ENCODE peak calls at places on chromosomes 5 and 9, in six cellular contexts. L is GM13976; B is cardiac muscle cell; D is AG09319; Z is CD8-positive, alpha-beta T cell; C is progenitor cell of endocrine pancreas. E is an unnamed sample.

GRCh38 chr5:177389368-177390169 is 5.3 kb downstream of the SLC34A1 start:
- DNase-seq in L (peak; percentile 71), B (peak; percentile 67), D (no peak), Z (peak; percentile 49), C (no peak), E (peak; percentile 90)

GRCh38 chr9:3479516-3480352 is 46.1 kb downstream of the RFX3 start:
- DNase-seq in L (no peak), B (no peak), D (no peak), Z (no peak), C (no peak), E (peak; percentile 79)

GRCh38 chr5:154071799-154072781 is 33.3 kb downstream of the MFAP3 start:
- DNase-seq in L (peak; percentile 77), B (peak; percentile 82), D (no peak), Z (peak; percentile 86), C (peak; percentile 77), E (peak; percentile 85)

GRCh38 chr9:89601856-89602562 is 2.8 kb upstream of the GADD45G start:
- DNase-seq in L (no peak), B (no peak), D (no peak), Z (no peak), C (no peak), E (no peak)

GRCh38 chr5:168653611-168654010 is 74.4 kb upstream of the PANK3 start:
- DNase-seq in L (no peak), B (no peak), D (no peak), Z (no peak), C (no peak), E (no peak)

GRCh38 chr9:128903871-128904371 is 16.9 kb upstream of the PHYHD1 start:
- DNase-seq in L (no peak), B (no peak), D (no peak), Z (no peak), C (no peak), E (no peak)

GRCh38 chr9:8486095-8486494 is 686.5 kb upstream of the DMAC1 start:
- DNase-seq in L (no peak), B (peak; percentile 58), D (no peak), Z (no peak), C (no peak), E (no peak)

GRCh38 chr5:9799601-9800000 is 169.4 kb upstream of the TAS2R1 start:
- DNase-seq in L (no peak), B (peak; percentile 35), D (no peak), Z (no peak), C (no peak), E (no peak)

GRCh38 chr5:17192191-17192590 is 25.2 kb upstream of the BASP1 start:
- DNase-seq in L (no peak), B (peak; percentile 33), D (no peak), Z (no peak), C (no peak), E (no peak)

GRCh38 chr9:121815556-121816448 is 164.4 kb downstream of the DAB2IP start:
- DNase-seq in L (no peak), B (no peak), D (no peak), Z (no peak), C (no peak), E (no peak)

GRCh38 chr5:54959673-54960418 is 25.5 kb downstream of the ESM1 start:
- DNase-seq in L (no peak), B (peak; percentile 19), D (no peak), Z (peak; percentile 12), C (no peak), E (peak; percentile 25)

GRCh38 chr9:28821240-28821639 is 1248.0 kb upstream of the C9orf72 start:
- DNase-seq in L (no peak), B (no peak), D (no peak), Z (no peak), C (no peak), E (no peak)

GRCh38 chr5:172834570-172835245 is 657 bp downstream of the ERGIC1 start:
- DNase-seq in L (no peak), B (peak; percentile 34), D (no peak), Z (no peak), C (peak; percentile 20), E (no peak)

GRCh38 chr9:71487046-71487445 is 281.3 kb downstream of the CEMIP2 start:
- DNase-seq in L (no peak), B (peak; percentile 4), D (peak; percentile 30), Z (no peak), C (no peak), E (no peak)

GRCh38 chr9:78319197-78320029 is 22.5 kb downstream of the PSAT1 start:
- DNase-seq in L (no peak), B (peak; percentile 30), D (no peak), Z (no peak), C (no peak), E (no peak)

GRCh38 chr5:66001952-66002351 is 75.6 kb downstream of the ERBIN start:
- DNase-seq in L (no peak), B (no peak), D (no peak), Z (no peak), C (no peak), E (no peak)

GRCh38 chr5:134019636-134020035 is 14.9 kb upstream of the VDAC1 start:
- DNase-seq in L (no peak), B (no peak), D (no peak), Z (no peak), C (no peak), E (no peak)

GRCh38 chr5:132766020-132766805 is 10.8 kb downstream of the SEPTIN8 start:
- DNase-seq in L (no peak), B (no peak), D (no peak), Z (no peak), C (no peak), E (no peak)

GRCh38 chr5:61139094-61139873 is 23.0 kb downstream of the SMIM15 start:
- DNase-seq in L (no peak), B (peak; percentile 7), D (no peak), Z (no peak), C (no peak), E (no peak)

GRCh38 chr5:1180841-1181271 is 20.5 kb upstream of the SLC6A19 start:
- DNase-seq in L (no peak), B (no peak), D (no peak), Z (no peak), C (no peak), E (no peak)

GRCh38 chr5:37197340-37198050 is 51.7 kb downstream of the CPLANE1 start:
- DNase-seq in L (peak; percentile 49), B (peak; percentile 34), D (no peak), Z (peak; percentile 22), C (no peak), E (peak; percentile 56)

DNA sequence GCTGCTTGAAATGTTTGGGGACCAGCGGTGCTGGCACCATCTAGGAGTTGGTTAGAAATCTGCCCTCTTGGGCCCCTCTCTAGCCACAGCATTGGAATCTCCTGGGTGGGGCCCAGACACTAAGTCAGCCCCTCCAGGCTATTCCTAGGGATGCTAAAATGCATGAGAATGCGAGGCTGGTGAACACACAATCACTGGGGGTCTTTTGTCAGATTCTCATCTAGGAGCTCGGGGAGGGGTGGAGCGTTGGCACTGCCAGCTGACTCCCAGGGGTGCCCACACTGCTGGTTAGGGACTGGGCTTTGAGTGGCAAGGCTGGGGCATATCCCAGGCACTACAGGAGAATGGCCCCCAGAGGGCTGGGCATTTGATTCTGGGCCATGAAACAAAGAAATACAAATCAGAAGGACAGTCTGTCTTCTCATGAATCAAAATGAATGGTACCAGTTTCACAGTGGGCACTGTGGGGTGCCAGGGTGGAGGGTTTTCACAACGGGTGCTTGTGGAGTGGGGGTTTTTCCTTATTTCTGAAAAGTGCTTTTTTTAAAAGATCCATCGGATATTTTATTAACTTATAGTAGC is 127.8 kb upstream of the RAPGEF1 start:
- DNase-seq in L (no peak), B (no peak), D (no peak), Z (no peak), C (no peak), E (no peak)
- TF ChIP-seq CTCF in L (no peak), B (no peak), D (no peak), Z (no peak), C (no peak), E (no peak)

GRCh38 chr5:179536676-179537075 is 13.7 kb upstream of the RUFY1 start:
- DNase-seq in L (no peak), B (no peak), D (no peak), Z (no peak), C (no peak), E (no peak)

GRCh38 chr5:179530069-179530998 is 20.0 kb upstream of the RUFY1 start:
- DNase-seq in L (peak; percentile 86), B (peak; percentile 67), D (no peak), Z (peak; percentile 76), C (peak; percentile 64), E (peak; percentile 62)

GRCh38 chr5:179533907-179534306 is 16.4 kb upstream of the RUFY1 start:
- DNase-seq in L (peak; percentile 59), B (no peak), D (no peak), Z (no peak), C (no peak), E (peak; percentile 47)

GRCh38 chr5:179534431-179534830 is 15.9 kb upstream of the RUFY1 start:
- DNase-seq in L (peak; percentile 64), B (no peak), D (no peak), Z (no peak), C (no peak), E (no peak)

GRCh38 chr5:179533024-179533423 is 17.3 kb upstream of the RUFY1 start:
- DNase-seq in L (no peak), B (no peak), D (no peak), Z (no peak), C (no peak), E (no peak)
- TF ChIP-seq CTCF in L (no peak), B (no peak), D (no peak), Z (no peak), C (peak; percentile 29), E (no peak)

DNA sequence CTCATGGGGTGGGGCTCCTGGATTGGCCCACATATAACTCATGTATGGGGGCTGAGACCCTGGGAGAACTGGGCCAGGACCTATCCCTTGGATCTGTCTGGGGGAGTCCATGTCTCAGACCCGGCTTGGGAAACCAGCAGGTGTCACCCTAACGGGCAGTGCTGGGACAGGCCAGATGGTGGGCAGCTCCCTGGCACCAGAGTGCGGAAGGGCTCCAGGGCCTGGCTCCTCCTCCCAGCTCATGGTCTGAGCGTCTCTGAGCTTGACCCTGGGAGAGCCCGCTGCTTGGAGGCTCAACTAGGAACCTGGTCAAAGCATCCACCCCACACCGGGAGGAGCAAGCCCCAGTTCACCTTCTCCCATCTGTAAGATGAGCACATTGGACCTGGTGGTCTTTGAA is 15.5 kb upstream of the NCS1 start:
- DNase-seq in L (no peak), B (no peak), D (no peak), Z (no peak), C (no peak), E (no peak)
- TF ChIP-seq CTCF in L (no peak), B (no peak), D (peak; percentile 31), Z (no peak), C (no peak), E (no peak)

GRCh38 chr5:104412649-104413240 is 850.2 kb upstream of the NUDT12 start:
- DNase-seq in L (peak; percentile 9), B (peak; percentile 58), D (no peak), Z (no peak), C (no peak), E (peak; percentile 69)
- TF ChIP-seq CTCF in L (peak; percentile 55), B (peak; percentile 68), D (peak; percentile 41), Z (no peak), C (peak; percentile 59), E (peak; percentile 68)

GRCh38 chr9:93287593-93287992 is 103.7 kb downstream of the WNK2 start:
- DNase-seq in L (no peak), B (no peak), D (no peak), Z (no peak), C (no peak), E (no peak)
- TF ChIP-seq CTCF in L (no peak), B (no peak), D (no peak), Z (no peak), C (no peak), E (no peak)